ENCODE peak calls at places on chromosomes 3 and 15, in nine cellular contexts. One of them, this sample, is unnamed.
A peak's percentile ranks its signal among the peaks of the same experiment; 100 is the strongest.

GRCh38 chr15:76393614-76394013 is 57.0 kb downstream of the ISL2 start:
- DNase-seq in NCI-H1105: peak; percentile 82
- DNase-seq in NCI-H460: no peak
- DNase-seq in DMS153: no peak
- DNase-seq in amniotic epithelial cell: peak; percentile 30
- DNase-seq in upper lobe of right lung: no peak
- DNase-seq in activated CD8-positive, alpha-beta memory T cell treated with anti-CD3 and anti-CD28 coated beads for 24 hours: no peak
- DNase-seq in tibial artery: no peak
- DNase-seq in left lung: no peak
- DNase-seq in this sample: no peak

GRCh38 chr15:89132611-89133242 is 44.5 kb downstream of the ABHD2 start:
- DNase-seq in NCI-H1105: no peak
- DNase-seq in NCI-H460: no peak
- DNase-seq in DMS153: no peak
- DNase-seq in amniotic epithelial cell: no peak
- DNase-seq in upper lobe of right lung: no peak
- DNase-seq in activated CD8-positive, alpha-beta memory T cell treated with anti-CD3 and anti-CD28 coated beads for 24 hours: no peak
- DNase-seq in tibial artery: peak; percentile 72
- DNase-seq in left lung: peak; percentile 63
- DNase-seq in this sample: no peak

GRCh38 chr15:60017538-60018199 is 13.6 kb downstream of the FOXB1 start:
- DNase-seq in NCI-H1105: no peak
- DNase-seq in NCI-H460: no peak
- DNase-seq in DMS153: no peak
- DNase-seq in amniotic epithelial cell: peak; percentile 47
- DNase-seq in upper lobe of right lung: no peak
- DNase-seq in activated CD8-positive, alpha-beta memory T cell treated with anti-CD3 and anti-CD28 coated beads for 24 hours: no peak
- DNase-seq in tibial artery: no peak
- DNase-seq in left lung: no peak
- DNase-seq in this sample: no peak

GRCh38 chr3:169085827-169086226 is 577.7 kb downstream of the MECOM start:
- DNase-seq in NCI-H1105: no peak
- DNase-seq in NCI-H460: no peak
- DNase-seq in DMS153: no peak
- DNase-seq in amniotic epithelial cell: peak; percentile 97
- DNase-seq in upper lobe of right lung: no peak
- DNase-seq in activated CD8-positive, alpha-beta memory T cell treated with anti-CD3 and anti-CD28 coated beads for 24 hours: no peak
- DNase-seq in tibial artery: no peak
- DNase-seq in left lung: no peak
- DNase-seq in this sample: no peak

GRCh38 chr3:11226042-11226370 is 46.2 kb upstream of the ATG7 start:
- DNase-seq in NCI-H1105: no peak
- DNase-seq in NCI-H460: no peak
- DNase-seq in DMS153: no peak
- DNase-seq in amniotic epithelial cell: no peak
- DNase-seq in upper lobe of right lung: no peak
- DNase-seq in activated CD8-positive, alpha-beta memory T cell treated with anti-CD3 and anti-CD28 coated beads for 24 hours: no peak
- DNase-seq in tibial artery: no peak
- DNase-seq in left lung: no peak
- DNase-seq in this sample: no peak

GRCh38 chr15:57235865-57236264 is 140.4 kb upstream of the CGNL1 start:
- DNase-seq in NCI-H1105: peak; percentile 73
- DNase-seq in NCI-H460: no peak
- DNase-seq in DMS153: no peak
- DNase-seq in amniotic epithelial cell: peak; percentile 87
- DNase-seq in upper lobe of right lung: no peak
- DNase-seq in activated CD8-positive, alpha-beta memory T cell treated with anti-CD3 and anti-CD28 coated beads for 24 hours: no peak
- DNase-seq in tibial artery: no peak
- DNase-seq in left lung: no peak
- DNase-seq in this sample: no peak

GRCh38 chr3:112302881-112303761 is 9.1 kb upstream of the SLC9C1 start:
- DNase-seq in NCI-H1105: no peak
- DNase-seq in NCI-H460: no peak
- DNase-seq in DMS153: no peak
- DNase-seq in amniotic epithelial cell: no peak
- DNase-seq in upper lobe of right lung: no peak
- DNase-seq in activated CD8-positive, alpha-beta memory T cell treated with anti-CD3 and anti-CD28 coated beads for 24 hours: no peak
- DNase-seq in tibial artery: no peak
- DNase-seq in left lung: no peak
- DNase-seq in this sample: no peak

GRCh38 chr3:63639821-63640220 is 12.7 kb upstream of the SNTN start:
- DNase-seq in NCI-H1105: no peak
- DNase-seq in NCI-H460: no peak
- DNase-seq in DMS153: no peak
- DNase-seq in amniotic epithelial cell: no peak
- DNase-seq in upper lobe of right lung: no peak
- DNase-seq in activated CD8-positive, alpha-beta memory T cell treated with anti-CD3 and anti-CD28 coated beads for 24 hours: no peak
- DNase-seq in tibial artery: no peak
- DNase-seq in left lung: no peak
- DNase-seq in this sample: no peak

GRCh38 chr3:118987466-118987865 is 47.2 kb downstream of the IGSF11 start:
- DNase-seq in NCI-H1105: peak; percentile 20
- DNase-seq in NCI-H460: no peak
- DNase-seq in DMS153: no peak
- DNase-seq in amniotic epithelial cell: peak; percentile 10
- DNase-seq in upper lobe of right lung: no peak
- DNase-seq in activated CD8-positive, alpha-beta memory T cell treated with anti-CD3 and anti-CD28 coated beads for 24 hours: no peak
- DNase-seq in tibial artery: peak; percentile 76
- DNase-seq in left lung: peak; percentile 50
- DNase-seq in this sample: no peak